ENCODE peak calls at places on chromosomes 11 and 22, in seven cellular contexts. S, E, N, I, M, L and D are unnamed samples.

GRCh38 chr11:117413616-117414015 is 86.0 kb downstream of the CEP164 start:
- DNase-seq in S (no peak), E (no peak), N (no peak), I (no peak), M (no peak), L (no peak), D (no peak)

GRCh38 chr22:19710020-19710768 is 4.1 kb upstream of the SEPTIN5 start:
- DNase-seq in S (peak; percentile 62), E (no peak), N (no peak), I (no peak), M (no peak), L (no peak), D (no peak)

GRCh38 chr11:77441409-77441808 is 32.5 kb downstream of the PAK1 start:
- DNase-seq in S (no peak), E (no peak), N (no peak), I (no peak), M (no peak), L (no peak), D (no peak)

GRCh38 chr22:38489561-38490133 is 16.5 kb downstream of the DDX17 start:
- DNase-seq in S (no peak), E (no peak), N (no peak), I (no peak), M (no peak), L (no peak), D (no peak)

GRCh38 chr22:28570697-28571373 is 108.8 kb downstream of the TTC28 start:
- DNase-seq in S (no peak), E (no peak), N (no peak), I (peak; percentile 18), M (no peak), L (no peak), D (no peak)

GRCh38 chr11:94305146-94305545 is 766 bp downstream of the IZUMO1R start:
- DNase-seq in S (no peak), E (no peak), N (no peak), I (peak; percentile 34), M (no peak), L (no peak), D (no peak)

GRCh38 chr11:92845390-92846185 is 123.9 kb upstream of the MTNR1B start:
- DNase-seq in S (no peak), E (no peak), N (no peak), I (no peak), M (no peak), L (no peak), D (no peak)

GRCh38 chr11:64401775-64402174 is 42.8 kb downstream of the RPS6KA4 start:
- DNase-seq in S (no peak), E (no peak), N (no peak), I (no peak), M (no peak), L (no peak), D (no peak)